ENCODE peak calls at places on chromosome 16, in six cellular contexts. D, Q, F, E, S and J are unnamed samples.

GRCh38 chr16:26510924-26511323 is 555.8 kb upstream of the C16orf82 start:
- DNase-seq in S (no peak), Q (no peak), D (no peak), F (no peak), E (no peak), J (no peak)

GRCh38 chr16:53892155-53892554 is 188.2 kb downstream of the FTO start:
- DNase-seq in F (peak), S (peak), E (peak), D (no peak), Q (no peak), J (peak)

GRCh38 chr16:23945243-23945642 is 109.5 kb downstream of the PRKCB start:
- DNase-seq in E (no peak), F (no peak), Q (no peak), S (no peak), D (no peak), J (no peak)

GRCh38 chr16:59296888-59297287 is 562.8 kb upstream of the GOT2 start:
- DNase-seq in Q (no peak), S (no peak), E (no peak), F (no peak), D (no peak), J (no peak)

GRCh38 chr16:19717319-19717718 is 708 bp downstream of the KNOP1 start:
- DNase-seq in D (no peak), E (peak), S (no peak), F (no peak), Q (no peak), J (peak)

GRCh38 chr16:87780385-87780989 is 14.7 kb upstream of the KLHDC4 start:
- DNase-seq in Q (no peak), D (peak), S (peak), E (peak), F (peak), J (no peak)

GRCh38 chr16:78081341-78081740 is 18.1 kb upstream of the WWOX start:
- DNase-seq in S (no peak), F (no peak), D (no peak), E (no peak), Q (no peak), J (no peak)

GRCh38 chr16:47666434-47666833 is 205.3 kb downstream of the PHKB start:
- DNase-seq in Q (no peak), F (no peak), D (no peak), E (no peak), S (no peak), J (no peak)

GRCh38 chr16:64964126-64964540 is 157.7 kb downstream of the CDH11 start:
- DNase-seq in Q (no peak), F (no peak), D (no peak), S (no peak), E (peak), J (no peak)

GRCh38 chr16:380837-381787 is 666 bp downstream of the PGAP6 start:
- DNase-seq in F (no peak), E (peak), D (no peak), S (no peak), Q (peak), J (no peak)

GRCh38 chr16:72371307-72372081 is 199.5 kb upstream of the PMFBP1 start:
- DNase-seq in Q (no peak), F (no peak), S (no peak), E (peak), D (no peak), J (no peak)

GRCh38 chr16:56332464-56333079 is 92.8 kb downstream of the AMFR start:
- DNase-seq in D (peak), F (peak), Q (no peak), S (peak), E (peak), J (peak)

GRCh38 chr16:30096862-30097563 is 1.0 kb upstream of the YPEL3 start:
- DNase-seq in E (no peak), F (no peak), Q (no peak), D (no peak), S (no peak), J (no peak)

GRCh38 chr16:30094541-30095165 is 1.4 kb downstream of the YPEL3 start:
- DNase-seq in Q (peak), F (no peak), D (peak), S (no peak), E (no peak), J (no peak)

GRCh38 chr16:30095166-30096078 is 591 bp downstream of the YPEL3 start:
- DNase-seq in E (no peak), D (peak), S (no peak), Q (peak), F (peak), J (no peak)

GRCh38 chr16:30092373-30093010 is 768 bp upstream of the TBX6 start:
- DNase-seq in Q (peak), E (peak), F (peak), S (peak), D (peak), J (peak)

DNA sequence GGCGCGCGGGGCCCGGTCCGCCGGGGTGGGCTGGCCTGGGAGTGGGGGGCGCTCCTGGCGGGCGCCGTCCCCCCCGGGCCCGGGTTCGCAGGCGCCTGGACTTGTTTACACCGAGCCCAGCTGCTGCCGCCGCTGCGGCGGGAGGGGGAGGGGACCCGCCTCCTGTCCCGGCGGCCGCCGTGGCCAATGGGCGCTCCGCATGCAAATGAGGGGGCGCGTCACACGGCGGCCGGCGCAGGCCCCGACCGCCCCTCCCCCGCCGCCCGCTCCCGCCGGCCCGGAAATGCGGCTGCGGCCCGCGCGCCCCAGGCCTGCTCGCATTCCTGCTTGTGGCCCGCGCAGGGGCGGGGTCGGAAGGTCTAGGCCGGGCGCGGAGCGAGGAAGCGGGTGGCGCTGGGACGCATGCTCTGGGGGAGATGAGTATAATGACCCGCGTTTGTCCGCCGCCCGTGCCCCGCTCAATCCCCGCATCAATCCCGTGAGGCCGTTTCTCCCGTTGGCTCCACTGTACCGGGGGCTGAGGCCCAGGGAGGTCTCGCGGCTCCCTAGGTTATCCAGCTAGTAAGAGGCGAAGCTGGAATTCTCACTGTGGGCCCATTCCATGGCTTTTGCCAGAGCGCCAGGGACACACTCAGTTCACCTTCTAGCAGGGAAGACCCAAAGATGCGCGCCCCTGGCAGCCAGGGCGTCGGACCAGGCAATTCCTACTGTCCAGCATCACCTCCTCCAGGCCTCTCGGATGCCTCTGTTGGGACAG is at the start of gene YPEL3:
- DNase-seq in E (peak), F (peak), Q (peak), D (peak), S (peak), J (peak)
- TF ChIP-seq POLR2A in E (no peak), F (peak), Q (peak), D (peak), S (peak), J (peak)

GRCh38 chr16:89686520-89687091 is at the start of gene CDK10:
- DNase-seq in F (peak), Q (peak), D (peak), S (peak), E (peak), J (peak)
- TF ChIP-seq POLR2A in F (peak), Q (peak), D (peak), S (peak), E (peak), J (peak)

GRCh38 chr16:3879887-3880564 is 487 bp downstream of the CREBBP start:
- DNase-seq in F (peak), E (peak), D (peak), S (peak), Q (peak), J (peak)

GRCh38 chr16:3880623-3881498 is at the start of gene CREBBP:
- DNase-seq in Q (peak), D (peak), E (peak), F (peak), S (peak), J (peak)

GRCh38 chr16:3878610-3879009 is 1.9 kb downstream of the CREBBP start:
- DNase-seq in Q (no peak), E (peak), D (no peak), S (peak), F (no peak), J (peak)

GRCh38 chr16:3881499-3881995 is 1.0 kb upstream of the CREBBP start:
- DNase-seq in D (no peak), Q (no peak), E (no peak), S (no peak), F (no peak), J (no peak)

GRCh38 chr16:3879258-3879886 is 1.1 kb downstream of the CREBBP start:
- DNase-seq in E (no peak), S (peak), F (peak), Q (peak), D (peak), J (peak)
- TF ChIP-seq POLR2A in E (no peak), S (no peak), F (no peak), Q (no peak), D (no peak), J (no peak)

DNA sequence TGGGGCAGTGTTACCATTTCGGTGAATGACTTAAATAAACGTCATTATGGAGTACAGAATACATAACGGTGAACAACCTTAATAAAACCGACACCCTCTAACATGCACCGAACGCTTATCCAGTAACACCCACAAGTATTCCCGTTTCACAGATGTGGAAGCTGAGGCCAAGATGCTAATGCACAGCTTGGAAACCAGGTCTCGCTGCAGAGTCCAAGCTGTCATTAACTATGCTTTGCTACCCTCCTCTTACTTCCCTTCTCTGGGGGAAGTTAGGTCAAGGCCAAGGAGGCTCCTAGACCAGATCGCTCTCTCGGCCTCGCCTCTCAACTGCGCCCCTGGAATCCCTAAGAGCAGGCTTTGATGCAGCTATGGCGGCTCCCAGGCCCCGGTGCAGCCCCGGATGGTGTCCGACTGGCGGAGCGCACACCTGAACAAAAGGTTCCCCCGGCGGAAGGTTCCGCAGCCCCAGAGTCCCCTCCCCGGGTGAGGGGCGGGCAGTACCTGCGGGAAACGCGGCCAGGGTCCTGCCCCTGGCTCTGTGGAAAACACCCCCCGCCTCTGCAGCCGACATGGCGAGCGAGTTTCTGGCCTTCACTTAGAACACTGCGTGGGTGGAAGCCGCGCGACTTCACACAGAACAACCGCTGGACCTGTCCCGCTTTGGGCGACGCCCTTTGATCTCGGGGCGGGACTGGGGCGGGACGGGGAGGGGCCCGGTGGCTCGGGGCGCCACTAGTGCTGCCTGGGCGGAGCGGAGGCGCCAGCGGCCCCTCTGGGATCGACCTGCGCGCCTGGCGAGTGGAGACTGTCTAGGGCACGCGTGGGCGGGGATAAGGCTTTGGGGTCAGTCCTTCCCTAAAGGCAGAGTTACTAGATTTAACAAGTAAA is at the start of gene CPPED1:
- DNase-seq in F (peak), D (peak), Q (peak), S (peak), E (peak), J (peak)
- TF ChIP-seq POLR2A in F (peak), D (peak), Q (no peak), S (no peak), E (peak), J (peak)

GRCh38 chr16:1770328-1771071 is 843 bp downstream of the NME3 start:
- DNase-seq in Q (peak), F (peak), E (peak), S (peak), D (peak), J (no peak)
- TF ChIP-seq POLR2A in Q (no peak), F (peak), E (no peak), S (no peak), D (peak), J (no peak)